ENCODE peak calls at places on chromosomes 13 and 19, in six cellular contexts. P is T-cell; X is HFF-Myc; U is stimulated activated CD8-positive, alpha-beta memory T cell treated with anti-CD3 and anti-CD28 coated beads, Interleukin-4, amount 100 ng/mL, for 1 hour; F is foreskin fibroblast; S is mucosa of gallbladder. M is an unnamed sample.

GRCh38 chr19:19434483-19435045 is 29.1 kb downstream of the GATAD2A start:
- DNase-seq in F (peak), U (no peak), X (no peak), S (peak), P (no peak), M (no peak)

GRCh38 chr13:18212873-18213272 is 968.8 kb downstream of the TUBA3C start:
- DNase-seq in X (peak), P (no peak), U (no peak), F (peak), S (no peak), M (no peak)

GRCh38 chr13:31209172-31209818 is 9.5 kb downstream of the B3GLCT start:
- DNase-seq in F (peak), X (no peak), S (no peak), P (no peak), U (no peak), M (peak)

GRCh38 chr13:32126298-32126697 is 94.7 kb downstream of the FRY start:
- DNase-seq in X (no peak), S (no peak), U (no peak), P (no peak), F (no peak), M (no peak)

GRCh38 chr13:113928701-113929627 is 44.9 kb downstream of the C13orf46 start:
- DNase-seq in F (peak), S (peak), U (no peak), X (peak), P (no peak), M (peak)

GRCh38 chr19:19215792-19216191 is 4.0 kb downstream of the NCAN start:
- DNase-seq in U (no peak), X (no peak), S (no peak), F (no peak), P (no peak), M (no peak)

GRCh38 chr19:3760871-3761361 is 576 bp downstream of the APBA3 start:
- DNase-seq in S (no peak), X (no peak), F (peak), U (no peak), P (no peak), M (no peak)

GRCh38 chr13:24625870-24626419 is 54.3 kb upstream of the ATP12A start:
- DNase-seq in X (no peak), P (no peak), S (no peak), U (no peak), F (no peak), M (no peak)

GRCh38 chr13:78606471-78607408 is 3.4 kb upstream of the POU4F1 start:
- DNase-seq in X (no peak), S (no peak), U (no peak), F (no peak), P (no peak), M (no peak)

GRCh38 chr19:50326101-50326664 is 3.0 kb downstream of the KCNC3 start:
- DNase-seq in U (no peak), P (no peak), S (no peak), X (no peak), F (no peak), M (peak)

GRCh38 chr13:36918246-36919060 is 1.6 kb downstream of the SMAD9 start:
- DNase-seq in P (no peak), U (no peak), F (peak), S (no peak), X (no peak), M (no peak)

M was measured in pancreas.